ENCODE peak calls at places on chromosomes 1 and 21, in four cellular contexts. One of them, this sample, is unnamed.

GRCh38 chr21:44658913-44659595 is 1.3 kb downstream of the KRTAP12-3 start:
- DNase-seq in HL-60: no peak
- DNase-seq in K562: no peak
- DNase-seq in GM12878: no peak
- DNase-seq in this sample: no peak

GRCh38 chr21:39385299-39386145 is 36.6 kb upstream of the HMGN1 start:
- DNase-seq in HL-60: no peak
- DNase-seq in K562: no peak
- DNase-seq in GM12878: no peak
- DNase-seq in this sample: no peak

GRCh38 chr21:29418813-29419212 is 120.1 kb downstream of the BACH1 start:
- DNase-seq in HL-60: no peak
- DNase-seq in K562: no peak
- DNase-seq in GM12878: peak; percentile 30
- DNase-seq in this sample: peak; percentile 2

GRCh38 chr1:34265396-34265795 is 88.7 kb downstream of the C1orf94 start:
- DNase-seq in HL-60: no peak
- DNase-seq in K562: no peak
- DNase-seq in GM12878: no peak
- DNase-seq in this sample: no peak

GRCh38 chr1:100532645-100533044 is 5.3 kb upstream of the GPR88 start:
- DNase-seq in HL-60: no peak
- DNase-seq in K562: no peak
- DNase-seq in GM12878: no peak
- DNase-seq in this sample: no peak

GRCh38 chr1:91877574-91878208 is 8.3 kb downstream of the TGFBR3 start:
- DNase-seq in HL-60: no peak
- DNase-seq in K562: no peak
- DNase-seq in GM12878: no peak
- DNase-seq in this sample: no peak

GRCh38 chr1:83854456-83854855 is 144.5 kb downstream of the TTLL7 start:
- DNase-seq in HL-60: no peak
- DNase-seq in K562: no peak
- DNase-seq in GM12878: no peak
- DNase-seq in this sample: no peak

GRCh38 chr1:241336335-241336734 is 20.7 kb downstream of the RGS7 start:
- DNase-seq in HL-60: peak; percentile 49
- DNase-seq in K562: no peak
- DNase-seq in GM12878: no peak
- DNase-seq in this sample: no peak

GRCh38 chr21:32174819-32175218 is 104.0 kb downstream of the MIS18A start:
- DNase-seq in HL-60: no peak
- DNase-seq in K562: no peak
- DNase-seq in GM12878: no peak
- DNase-seq in this sample: no peak

GRCh38 chr1:15848929-15849774 is 1.6 kb downstream of the SPEN start:
- DNase-seq in HL-60: peak; percentile 74
- DNase-seq in K562: peak; percentile 65
- DNase-seq in GM12878: no peak
- DNase-seq in this sample: no peak

GRCh38 chr21:34319585-34319984 is 44.2 kb upstream of the KCNE2 start:
- DNase-seq in HL-60: no peak
- DNase-seq in K562: no peak
- DNase-seq in GM12878: no peak
- DNase-seq in this sample: no peak

GRCh38 chr1:155080250-155081228 is 1.9 kb downstream of the EFNA3 start:
- DNase-seq in HL-60: no peak
- DNase-seq in K562: peak; percentile 69
- DNase-seq in GM12878: no peak
- DNase-seq in this sample: no peak

GRCh38 chr1:231836227-231836893 is 209.8 kb downstream of the DISC1 start:
- DNase-seq in HL-60: no peak
- DNase-seq in K562: no peak
- DNase-seq in GM12878: no peak
- DNase-seq in this sample: no peak

GRCh38 chr1:197486948-197487347 is 218.9 kb downstream of the CRB1 start:
- DNase-seq in HL-60: no peak
- DNase-seq in K562: no peak
- DNase-seq in GM12878: no peak
- DNase-seq in this sample: no peak

DNA sequence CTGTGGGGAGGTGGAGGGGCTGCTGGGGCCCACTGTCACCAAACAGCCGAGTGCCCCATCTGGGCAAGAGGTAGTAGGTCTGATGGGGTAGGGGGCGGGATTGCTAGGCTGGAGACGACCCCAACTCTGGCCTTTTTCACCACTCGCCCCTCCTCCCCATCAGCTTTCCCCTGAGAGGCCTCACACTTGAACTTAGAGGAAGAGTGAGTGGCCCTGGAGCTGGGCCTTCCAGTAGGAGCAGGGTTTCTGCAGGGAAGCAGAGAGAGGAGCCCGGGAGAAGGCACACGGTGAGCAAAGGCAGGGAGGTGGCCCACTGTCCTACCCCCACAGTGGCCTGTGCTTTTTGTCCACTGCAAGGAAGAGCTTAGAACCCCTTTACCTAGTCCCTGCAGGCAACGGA is 111.9 kb upstream of the WNT4 start:
- DNase-seq in HL-60: no peak
- DNase-seq in K562: no peak
- DNase-seq in GM12878: no peak
- DNase-seq in this sample: no peak
- TF ChIP-seq SPI1 in HL-60: no peak
- TF ChIP-seq SPI1 in K562: no peak
- TF ChIP-seq SPI1 in GM12878: no peak
- TF ChIP-seq SPI1 in this sample: no peak

GRCh38 chr1:29222686-29223085 is 8.0 kb downstream of the MECR start:
- DNase-seq in HL-60: no peak
- DNase-seq in K562: no peak
- DNase-seq in GM12878: no peak
- DNase-seq in this sample: no peak
- TF ChIP-seq SPI1 in HL-60: no peak
- TF ChIP-seq SPI1 in K562: no peak
- TF ChIP-seq SPI1 in GM12878: no peak
- TF ChIP-seq SPI1 in this sample: no peak

GRCh38 chr1:8373547-8374270 is 55.8 kb downstream of the SLC45A1 start:
- DNase-seq in HL-60: no peak
- DNase-seq in K562: no peak
- DNase-seq in GM12878: no peak
- DNase-seq in this sample: no peak
- TF ChIP-seq SPI1 in HL-60: no peak
- TF ChIP-seq SPI1 in K562: no peak
- TF ChIP-seq SPI1 in GM12878: no peak
- TF ChIP-seq SPI1 in this sample: no peak

GRCh38 chr1:46535063-46535462 is 16.4 kb downstream of the KNCN start:
- DNase-seq in HL-60: peak; percentile 51
- DNase-seq in K562: peak; percentile 74
- DNase-seq in GM12878: no peak
- DNase-seq in this sample: no peak
- TF ChIP-seq SPI1 in HL-60: no peak
- TF ChIP-seq SPI1 in K562: no peak
- TF ChIP-seq SPI1 in GM12878: no peak
- TF ChIP-seq SPI1 in this sample: no peak

GRCh38 chr1:97986041-97987005 is 65.5 kb upstream of the DPYD start:
- DNase-seq in HL-60: no peak
- DNase-seq in K562: no peak
- DNase-seq in GM12878: no peak
- DNase-seq in this sample: no peak

DNA sequence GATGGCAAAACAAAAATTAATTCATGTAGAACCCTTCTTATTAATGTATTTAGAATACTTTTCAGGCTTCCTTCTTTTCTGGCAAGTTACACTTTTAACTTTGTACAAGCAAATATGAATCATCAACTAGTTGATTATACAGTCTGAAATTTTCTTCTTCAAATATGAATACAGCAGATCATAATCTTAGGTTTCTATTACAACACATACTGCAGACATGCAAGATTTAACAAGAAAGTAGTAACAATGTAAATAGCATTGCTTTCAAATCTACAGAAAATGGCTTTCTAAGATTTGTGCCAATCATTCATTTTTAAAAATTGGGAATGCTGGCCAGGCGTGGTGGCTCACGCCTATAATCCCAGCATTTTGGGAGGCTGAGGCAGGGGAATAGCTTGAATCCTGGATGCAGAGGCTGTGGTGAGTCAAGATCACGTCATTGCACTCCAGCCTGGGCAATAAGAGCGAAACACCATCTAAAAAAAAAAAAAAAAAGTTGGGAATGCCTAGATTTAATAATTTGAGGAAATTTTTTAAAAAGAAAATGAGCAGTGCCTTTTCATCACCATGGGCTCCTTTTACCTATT is 68.4 kb upstream of the DPYD start:
- DNase-seq in HL-60: no peak
- DNase-seq in K562: no peak
- DNase-seq in GM12878: no peak
- DNase-seq in this sample: no peak
- TF ChIP-seq SPI1 in HL-60: no peak
- TF ChIP-seq SPI1 in K562: no peak
- TF ChIP-seq SPI1 in GM12878: no peak
- TF ChIP-seq SPI1 in this sample: no peak

GRCh38 chr1:1148061-1148460 is 25.6 kb upstream of the TTLL10 start:
- DNase-seq in HL-60: no peak
- DNase-seq in K562: no peak
- DNase-seq in GM12878: no peak
- DNase-seq in this sample: no peak

GRCh38 chr1:1146596-1146995 is 27.1 kb upstream of the TTLL10 start:
- DNase-seq in HL-60: no peak
- DNase-seq in K562: no peak
- DNase-seq in GM12878: no peak
- DNase-seq in this sample: no peak

GRCh38 chr1:1150100-1150499 is 23.6 kb upstream of the TTLL10 start:
- DNase-seq in HL-60: no peak
- DNase-seq in K562: no peak
- DNase-seq in GM12878: no peak
- DNase-seq in this sample: no peak

GRCh38 chr1:1149416-1149815 is 24.3 kb upstream of the TTLL10 start:
- DNase-seq in HL-60: no peak
- DNase-seq in K562: no peak
- DNase-seq in GM12878: no peak
- DNase-seq in this sample: no peak

DNA sequence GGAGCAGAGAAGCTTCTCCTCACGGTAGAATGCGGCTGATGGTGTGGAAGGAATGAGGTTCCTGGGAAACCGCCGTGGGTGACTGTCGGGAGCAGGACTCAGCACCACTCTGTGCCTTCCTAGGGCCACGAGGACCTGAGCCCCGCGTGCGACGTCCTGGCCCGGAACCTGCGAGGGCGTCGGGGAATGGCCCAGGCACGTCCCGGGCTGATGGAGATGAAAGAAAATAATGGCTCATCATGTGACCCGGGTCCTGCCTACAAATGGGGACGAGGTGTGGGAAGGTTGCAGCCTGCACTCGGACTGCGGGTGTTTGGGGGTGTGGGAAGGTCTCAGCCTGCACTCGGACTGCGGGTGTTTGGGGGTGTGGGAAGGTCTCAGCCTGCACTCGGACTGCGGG is 25.1 kb upstream of the TTLL10 start:
- DNase-seq in HL-60: no peak
- DNase-seq in K562: no peak
- DNase-seq in GM12878: no peak
- DNase-seq in this sample: no peak
- TF ChIP-seq SPI1 in HL-60: no peak
- TF ChIP-seq SPI1 in K562: no peak
- TF ChIP-seq SPI1 in GM12878: no peak
- TF ChIP-seq SPI1 in this sample: no peak

GRCh38 chr1:27161594-27161993 is 6.7 kb upstream of the SLC9A1 start:
- DNase-seq in HL-60: peak; percentile 42
- DNase-seq in K562: peak; percentile 4
- DNase-seq in GM12878: peak; percentile 65
- DNase-seq in this sample: peak; percentile 35
- TF ChIP-seq SPI1 in HL-60: peak; percentile 42
- TF ChIP-seq SPI1 in K562: no peak
- TF ChIP-seq SPI1 in GM12878: peak; percentile 53
- TF ChIP-seq SPI1 in this sample: peak; percentile 77

GRCh38 chr1:167899253-167899681 is 14.7 kb downstream of the ADCY10 start:
- DNase-seq in HL-60: no peak
- DNase-seq in K562: no peak
- DNase-seq in GM12878: peak; percentile 55
- DNase-seq in this sample: peak; percentile 27

GRCh38 chr1:167904641-167905040 is 9.3 kb downstream of the ADCY10 start:
- DNase-seq in HL-60: no peak
- DNase-seq in K562: peak; percentile 54
- DNase-seq in GM12878: no peak
- DNase-seq in this sample: no peak

GRCh38 chr1:167905182-167905581 is 8.8 kb downstream of the ADCY10 start:
- DNase-seq in HL-60: peak; percentile 76
- DNase-seq in K562: no peak
- DNase-seq in GM12878: no peak
- DNase-seq in this sample: no peak

GRCh38 chr1:167898578-167899222 is 15.2 kb downstream of the ADCY10 start:
- DNase-seq in HL-60: no peak
- DNase-seq in K562: peak; percentile 23
- DNase-seq in GM12878: no peak
- DNase-seq in this sample: no peak

DNA sequence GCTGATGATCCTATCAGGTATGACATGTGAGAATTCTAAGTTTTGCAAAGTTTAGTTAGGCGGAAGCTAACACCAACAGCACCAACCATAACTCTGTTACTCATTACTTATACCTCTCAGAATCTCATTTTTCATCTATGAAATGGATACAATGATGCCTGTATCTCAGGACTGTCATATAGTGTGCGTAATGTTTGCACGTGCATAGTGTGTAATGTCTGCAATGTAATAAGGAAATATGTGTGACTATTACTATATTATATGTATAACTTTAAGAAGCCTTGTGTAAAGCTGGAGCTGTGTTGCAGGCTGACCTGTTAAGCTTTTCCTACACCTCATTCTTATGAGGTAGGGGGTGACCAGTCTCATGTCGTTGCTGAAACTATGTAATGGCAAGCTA is 13.0 kb downstream of the ADCY10 start:
- DNase-seq in HL-60: no peak
- DNase-seq in K562: no peak
- DNase-seq in GM12878: no peak
- DNase-seq in this sample: no peak
- TF ChIP-seq SPI1 in HL-60: no peak
- TF ChIP-seq SPI1 in K562: no peak
- TF ChIP-seq SPI1 in GM12878: no peak
- TF ChIP-seq SPI1 in this sample: no peak

This sample was measured in GM12891.